ENCODE peak calls at places on chromosomes 5 and 9, in five cellular contexts. One of them, this sample, is unnamed.

GRCh38 chr5:23027830-23028229 is 174.7 kb upstream of the CDH12 start:
- ATAC-seq in GM12878: peak; percentile 37
- ATAC-seq in upper lobe of left lung: no peak
- ATAC-seq in K562: no peak
- ATAC-seq in HepG2: no peak
- ATAC-seq in this sample: no peak

GRCh38 chr5:134738963-134739661 is 764 bp downstream of the CAMLG start:
- ATAC-seq in upper lobe of left lung: peak; percentile 38
- ATAC-seq in HepG2: peak; percentile 87
- ATAC-seq in K562: peak; percentile 80
- ATAC-seq in GM12878: peak; percentile 66
- ATAC-seq in this sample: no peak

GRCh38 chr9:105912868-105913516 is 218.7 kb downstream of the TMEM38B start:
- ATAC-seq in GM12878: no peak
- ATAC-seq in K562: no peak
- ATAC-seq in upper lobe of left lung: no peak
- ATAC-seq in HepG2: no peak
- ATAC-seq in this sample: no peak

GRCh38 chr5:32390819-32391591 is 53.5 kb downstream of the ZFR start:
- ATAC-seq in GM12878: no peak
- ATAC-seq in upper lobe of left lung: no peak
- ATAC-seq in HepG2: peak; percentile 83
- ATAC-seq in K562: peak; percentile 92
- ATAC-seq in this sample: peak; percentile 84

GRCh38 chr5:98904786-98905185 is 24.0 kb downstream of the CHD1 start:
- ATAC-seq in HepG2: no peak
- ATAC-seq in upper lobe of left lung: no peak
- ATAC-seq in GM12878: no peak
- ATAC-seq in K562: no peak
- ATAC-seq in this sample: no peak

GRCh38 chr5:15021286-15022046 is 149.9 kb upstream of the ANKH start:
- ATAC-seq in K562: no peak
- ATAC-seq in GM12878: no peak
- ATAC-seq in HepG2: no peak
- ATAC-seq in upper lobe of left lung: no peak
- ATAC-seq in this sample: peak; percentile 43

GRCh38 chr9:101387871-101388506 is 3.2 kb upstream of the BAAT start:
- ATAC-seq in K562: peak; percentile 98
- ATAC-seq in HepG2: peak; percentile 97
- ATAC-seq in GM12878: peak; percentile 85
- ATAC-seq in upper lobe of left lung: peak; percentile 75
- ATAC-seq in this sample: no peak

GRCh38 chr5:37198066-37198465 is 51.1 kb downstream of the CPLANE1 start:
- ATAC-seq in HepG2: no peak
- ATAC-seq in K562: peak; percentile 41
- ATAC-seq in GM12878: peak; percentile 76
- ATAC-seq in upper lobe of left lung: no peak
- ATAC-seq in this sample: no peak

GRCh38 chr9:131598121-131598520 is 52.8 kb downstream of the PRRT1B start:
- ATAC-seq in GM12878: no peak
- ATAC-seq in K562: no peak
- ATAC-seq in upper lobe of left lung: peak; percentile 70
- ATAC-seq in HepG2: no peak
- ATAC-seq in this sample: peak; percentile 66

GRCh38 chr9:121075251-121076036 is 689 bp downstream of the CNTRL start:
- ATAC-seq in upper lobe of left lung: peak; percentile 41
- ATAC-seq in K562: no peak
- ATAC-seq in HepG2: no peak
- ATAC-seq in GM12878: peak; percentile 17
- ATAC-seq in this sample: peak; percentile 21

GRCh38 chr5:39652036-39652435 is 227.3 kb upstream of the DAB2 start:
- ATAC-seq in GM12878: no peak
- ATAC-seq in HepG2: no peak
- ATAC-seq in K562: no peak
- ATAC-seq in upper lobe of left lung: no peak
- ATAC-seq in this sample: no peak

GRCh38 chr9:136423432-136424146 is 13.1 kb downstream of the PMPCA start:
- ATAC-seq in HepG2: no peak
- ATAC-seq in GM12878: no peak
- ATAC-seq in upper lobe of left lung: no peak
- ATAC-seq in K562: no peak
- ATAC-seq in this sample: no peak

GRCh38 chr5:91186101-91186500 is 197.0 kb downstream of the ARRDC3 start:
- ATAC-seq in upper lobe of left lung: no peak
- ATAC-seq in HepG2: no peak
- ATAC-seq in K562: no peak
- ATAC-seq in GM12878: no peak
- ATAC-seq in this sample: no peak

GRCh38 chr5:171595801-171596231 is 176.4 kb downstream of the FGF18 start:
- ATAC-seq in upper lobe of left lung: no peak
- ATAC-seq in K562: no peak
- ATAC-seq in GM12878: peak; percentile 56
- ATAC-seq in HepG2: no peak
- ATAC-seq in this sample: peak; percentile 47

GRCh38 chr5:7676455-7676854 is 174.5 kb downstream of the CFAP90 start:
- ATAC-seq in upper lobe of left lung: no peak
- ATAC-seq in HepG2: no peak
- ATAC-seq in GM12878: no peak
- ATAC-seq in K562: no peak
- ATAC-seq in this sample: no peak

GRCh38 chr9:34866614-34867013 is 91.5 kb upstream of the PHF24 start:
- ATAC-seq in K562: no peak
- ATAC-seq in HepG2: no peak
- ATAC-seq in upper lobe of left lung: no peak
- ATAC-seq in GM12878: no peak
- ATAC-seq in this sample: no peak

GRCh38 chr9:105302728-105303127 is 58.3 kb downstream of the SLC44A1 start:
- ATAC-seq in K562: no peak
- ATAC-seq in upper lobe of left lung: no peak
- ATAC-seq in GM12878: no peak
- ATAC-seq in HepG2: no peak
- ATAC-seq in this sample: no peak

GRCh38 chr9:135727257-135727875 is 25.4 kb downstream of the KCNT1 start:
- ATAC-seq in GM12878: no peak
- ATAC-seq in upper lobe of left lung: no peak
- ATAC-seq in K562: no peak
- ATAC-seq in HepG2: no peak
- ATAC-seq in this sample: no peak

GRCh38 chr5:113447651-113448050 is 12.9 kb upstream of the TSSK1B start:
- ATAC-seq in K562: peak; percentile 87
- ATAC-seq in upper lobe of left lung: no peak
- ATAC-seq in HepG2: peak; percentile 98
- ATAC-seq in GM12878: peak; percentile 52
- ATAC-seq in this sample: no peak

GRCh38 chr9:36191290-36191645 is 547 bp downstream of the CLTA start:
- ATAC-seq in upper lobe of left lung: no peak
- ATAC-seq in GM12878: peak; percentile 43
- ATAC-seq in HepG2: peak; percentile 10
- ATAC-seq in K562: peak; percentile 9
- ATAC-seq in this sample: no peak

GRCh38 chr9:91147079-91147708 is 214.5 kb downstream of the AUH start:
- ATAC-seq in upper lobe of left lung: no peak
- ATAC-seq in K562: no peak
- ATAC-seq in HepG2: no peak
- ATAC-seq in GM12878: no peak
- ATAC-seq in this sample: no peak

GRCh38 chr5:118006229-118006628 is 982.1 kb downstream of the DTWD2 start:
- ATAC-seq in upper lobe of left lung: no peak
- ATAC-seq in GM12878: no peak
- ATAC-seq in K562: no peak
- ATAC-seq in HepG2: no peak
- ATAC-seq in this sample: no peak

GRCh38 chr5:98144710-98145109 is 628.8 kb upstream of the RGMB start:
- ATAC-seq in K562: no peak
- ATAC-seq in GM12878: no peak
- ATAC-seq in HepG2: no peak
- ATAC-seq in upper lobe of left lung: no peak
- ATAC-seq in this sample: no peak

GRCh38 chr9:113350937-113351336 is 1.6 kb downstream of the BSPRY start:
- ATAC-seq in K562: no peak
- ATAC-seq in GM12878: peak; percentile 56
- ATAC-seq in HepG2: no peak
- ATAC-seq in upper lobe of left lung: no peak
- ATAC-seq in this sample: no peak

GRCh38 chr5:180988592-180988991 is at the start of gene BTNL3:
- ATAC-seq in HepG2: no peak
- ATAC-seq in upper lobe of left lung: no peak
- ATAC-seq in K562: no peak
- ATAC-seq in GM12878: no peak
- ATAC-seq in this sample: no peak

GRCh38 chr5:123549256-123549904 is 37.4 kb downstream of the CSNK1G3 start:
- ATAC-seq in HepG2: no peak
- ATAC-seq in GM12878: peak; percentile 99
- ATAC-seq in K562: peak; percentile 62
- ATAC-seq in upper lobe of left lung: no peak
- ATAC-seq in this sample: no peak

GRCh38 chr5:96112123-96112670 is 150.5 kb upstream of the ELL2 start:
- ATAC-seq in GM12878: no peak
- ATAC-seq in upper lobe of left lung: no peak
- ATAC-seq in K562: no peak
- ATAC-seq in HepG2: no peak
- ATAC-seq in this sample: no peak
- TF ChIP-seq POLR2AphosphoS5 in GM12878: no peak
- TF ChIP-seq POLR2AphosphoS5 in upper lobe of left lung: no peak
- TF ChIP-seq POLR2AphosphoS5 in K562: no peak
- TF ChIP-seq POLR2AphosphoS5 in HepG2: no peak
- TF ChIP-seq POLR2AphosphoS5 in this sample: no peak

GRCh38 chr5:131634996-131635754 is at the start of gene RAPGEF6:
- ATAC-seq in upper lobe of left lung: peak; percentile 98
- ATAC-seq in HepG2: peak; percentile 88
- ATAC-seq in GM12878: peak; percentile 90
- ATAC-seq in K562: peak; percentile 87
- ATAC-seq in this sample: peak; percentile 96
- TF ChIP-seq EP300 in upper lobe of left lung: no peak
- TF ChIP-seq EP300 in HepG2: no peak
- TF ChIP-seq EP300 in GM12878: peak; percentile 80
- TF ChIP-seq EP300 in K562: peak; percentile 74
- TF ChIP-seq EP300 in this sample: no peak

GRCh38 chr5:74389531-74390305 is 250.8 kb downstream of the ENC1 start:
- ATAC-seq in upper lobe of left lung: no peak
- ATAC-seq in GM12878: no peak
- ATAC-seq in K562: no peak
- ATAC-seq in HepG2: no peak
- ATAC-seq in this sample: no peak

GRCh38 chr5:74390822-74391221 is 249.7 kb downstream of the ENC1 start:
- ATAC-seq in GM12878: no peak
- ATAC-seq in upper lobe of left lung: no peak
- ATAC-seq in K562: no peak
- ATAC-seq in HepG2: no peak
- ATAC-seq in this sample: no peak

GRCh38 chr5:74392698-74393431 is 247.7 kb downstream of the ENC1 start:
- ATAC-seq in K562: peak; percentile 50
- ATAC-seq in GM12878: peak; percentile 22
- ATAC-seq in upper lobe of left lung: no peak
- ATAC-seq in HepG2: no peak
- ATAC-seq in this sample: no peak

GRCh38 chr5:74390306-74390637 is 250.3 kb downstream of the ENC1 start:
- ATAC-seq in GM12878: no peak
- ATAC-seq in K562: no peak
- ATAC-seq in HepG2: no peak
- ATAC-seq in upper lobe of left lung: no peak
- ATAC-seq in this sample: no peak

DNA sequence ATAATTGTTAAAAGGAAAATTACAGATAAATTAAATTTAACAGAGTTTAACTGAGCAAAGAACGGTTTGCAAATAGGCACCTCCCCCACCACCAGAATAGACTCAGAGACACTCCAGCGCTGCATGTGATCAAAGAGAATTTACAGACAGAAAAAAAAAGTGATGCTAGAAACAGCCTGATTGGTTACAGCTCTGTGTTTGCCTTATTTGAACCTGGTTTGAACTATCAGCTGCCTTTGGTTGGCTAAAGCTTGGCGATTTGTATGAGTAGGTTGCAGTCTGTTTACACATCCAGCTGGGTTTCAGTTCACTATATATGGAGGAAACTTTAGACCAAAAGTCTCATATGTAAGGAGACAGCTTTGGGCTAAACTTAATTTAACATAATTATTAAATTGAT is 249.1 kb downstream of the ENC1 start:
- ATAC-seq in K562: peak; percentile 83
- ATAC-seq in HepG2: no peak
- ATAC-seq in GM12878: peak; percentile 76
- ATAC-seq in upper lobe of left lung: no peak
- ATAC-seq in this sample: no peak
- H3K4me1 ChIP-seq in K562: no peaks in the 10 kb centered on the region
- H3K4me1 ChIP-seq in HepG2: peaks cover 34% of the 10 kb centered on the region
- H3K4me1 ChIP-seq in GM12878: peaks cover 14% of the 10 kb centered on the region
- H3K4me1 ChIP-seq in upper lobe of left lung: no peaks in the 10 kb centered on the region
- H3K4me1 ChIP-seq in this sample: no peaks in the 10 kb centered on the region

GRCh38 chr5:173333900-173334685 is 5.9 kb upstream of the STC2 start:
- ATAC-seq in upper lobe of left lung: no peak
- ATAC-seq in HepG2: no peak
- ATAC-seq in K562: no peak
- ATAC-seq in GM12878: no peak
- ATAC-seq in this sample: no peak

GRCh38 chr5:173330151-173330855 is 2.1 kb upstream of the STC2 start:
- ATAC-seq in HepG2: peak; percentile 43
- ATAC-seq in K562: no peak
- ATAC-seq in GM12878: no peak
- ATAC-seq in upper lobe of left lung: no peak
- ATAC-seq in this sample: no peak

GRCh38 chr5:173330856-173331206 is 2.6 kb upstream of the STC2 start:
- ATAC-seq in upper lobe of left lung: no peak
- ATAC-seq in GM12878: no peak
- ATAC-seq in K562: no peak
- ATAC-seq in HepG2: no peak
- ATAC-seq in this sample: no peak

GRCh38 chr5:173331287-173331686 is 3.1 kb upstream of the STC2 start:
- ATAC-seq in upper lobe of left lung: no peak
- ATAC-seq in GM12878: no peak
- ATAC-seq in HepG2: no peak
- ATAC-seq in K562: no peak
- ATAC-seq in this sample: no peak

GRCh38 chr5:173331956-173332479 is 3.8 kb upstream of the STC2 start:
- ATAC-seq in GM12878: peak; percentile 98
- ATAC-seq in HepG2: peak; percentile 20
- ATAC-seq in K562: peak; percentile 78
- ATAC-seq in upper lobe of left lung: peak; percentile 93
- ATAC-seq in this sample: peak; percentile 77
- TF ChIP-seq POLR2AphosphoS5 in GM12878: no peak
- TF ChIP-seq POLR2AphosphoS5 in HepG2: no peak
- TF ChIP-seq POLR2AphosphoS5 in K562: no peak
- TF ChIP-seq POLR2AphosphoS5 in upper lobe of left lung: peak; percentile 24
- TF ChIP-seq POLR2AphosphoS5 in this sample: peak; percentile 33